ENCODE peak calls at places on chromosome 12, in four cellular contexts. L is fibroblast of mammary gland, V is neural crest cell, E is uterus. C is an unnamed sample.

GRCh38 chr12:116455540-116456306 is 103.5 kb upstream of the MAP1LC3B2 start:
- DNase-seq in L (peak), E (peak), V (peak), C (peak)

GRCh38 chr12:49832836-49833421 is 4.7 kb upstream of the NCKAP5L start:
- DNase-seq in E (no peak), L (peak), V (no peak), C (no peak)

GRCh38 chr12:30706476-30706875 is 10.8 kb upstream of the IPO8 start:
- DNase-seq in E (no peak), L (no peak), V (no peak), C (no peak)

GRCh38 chr12:30416631-30417030 is 279.0 kb downstream of the IPO8 start:
- DNase-seq in L (no peak), V (no peak), E (no peak), C (no peak)

GRCh38 chr12:1630081-1630826 is 1.2 kb downstream of the WNT5B start:
- DNase-seq in V (peak), L (peak), E (no peak), C (peak)

GRCh38 chr12:130916251-130916911 is 37.3 kb upstream of the ADGRD1 start:
- DNase-seq in E (peak), L (peak), V (peak), C (peak)

GRCh38 chr12:121614872-121615467 is 11.4 kb upstream of the ORAI1 start:
- DNase-seq in E (no peak), L (no peak), V (no peak), C (no peak)

GRCh38 chr12:70695361-70696023 is 58.3 kb upstream of the PTPRB start:
- DNase-seq in L (no peak), V (no peak), E (no peak), C (no peak)

GRCh38 chr12:526089-526488 is 66.3 kb downstream of the B4GALNT3 start:
- DNase-seq in V (no peak), L (no peak), E (no peak), C (no peak)

GRCh38 chr12:6956332-6956727 is 5.2 kb downstream of the PTPN6 start:
- DNase-seq in E (no peak), V (no peak), L (no peak), C (no peak)

GRCh38 chr12:124530637-124531263 is 36.7 kb downstream of the NCOR2 start:
- DNase-seq in V (no peak), E (no peak), L (no peak), C (no peak)

GRCh38 chr12:129773170-129773493 is 130.7 kb downstream of the TMEM132D start:
- DNase-seq in E (no peak), V (no peak), L (no peak), C (no peak)

GRCh38 chr12:32217354-32218310 is 111.0 kb downstream of the BICD1 start:
- DNase-seq in L (peak), V (no peak), E (no peak), C (no peak)

GRCh38 chr12:108367436-108367835 is 28.3 kb upstream of the CMKLR1 start:
- DNase-seq in V (no peak), E (no peak), L (peak), C (no peak)

GRCh38 chr12:124517260-124518050 is 50.0 kb downstream of the NCOR2 start:
- DNase-seq in L (no peak), V (no peak), E (peak), C (no peak)

GRCh38 chr12:69254046-69254445 is 14.7 kb downstream of the CPSF6 start:
- DNase-seq in V (no peak), L (peak), E (no peak), C (no peak)

GRCh38 chr12:18696971-18697602 is 40.7 kb downstream of the PLCZ1 start:
- DNase-seq in V (no peak), L (peak), E (no peak), C (no peak)

GRCh38 chr12:70757830-70758493 is 120.7 kb upstream of the PTPRB start:
- DNase-seq in E (no peak), V (no peak), L (no peak), C (no peak)

GRCh38 chr12:83996671-83997070 is 915.9 kb downstream of the SLC6A15 start:
- DNase-seq in V (no peak), L (peak), E (no peak), C (no peak)

GRCh38 chr12:108649126-108649525 is 15.4 kb upstream of the SELPLG start:
- DNase-seq in V (no peak), L (peak), E (no peak), C (no peak)

GRCh38 chr12:49842519-49843352 is at the start of gene BCDIN3D:
- DNase-seq in E (peak), L (peak), V (peak), C (peak)

GRCh38 chr12:130557876-130558770 is 158.0 kb downstream of the RIMBP2 start:
- DNase-seq in V (no peak), L (no peak), E (no peak), C (no peak)

GRCh38 chr12:121580959-121581680 is at the start of gene KDM2B:
- DNase-seq in E (peak), V (peak), L (peak), C (no peak)

GRCh38 chr12:50066402-50066801 is 9.0 kb downstream of the ASIC1 start:
- DNase-seq in E (no peak), V (no peak), L (peak), C (no peak)

GRCh38 chr12:117499759-117500485 is 138.5 kb upstream of the NOS1 start:
- DNase-seq in L (no peak), V (no peak), E (no peak), C (no peak)
- TF ChIP-seq CTCF in L (no peak), V (no peak), E (no peak), C (no peak)

GRCh38 chr12:105417732-105418131 is 87.2 kb downstream of the C12orf75 start:
- DNase-seq in E (no peak), L (no peak), V (no peak), C (no peak)
- TF ChIP-seq CTCF in E (no peak), L (no peak), V (peak), C (no peak)

DNA sequence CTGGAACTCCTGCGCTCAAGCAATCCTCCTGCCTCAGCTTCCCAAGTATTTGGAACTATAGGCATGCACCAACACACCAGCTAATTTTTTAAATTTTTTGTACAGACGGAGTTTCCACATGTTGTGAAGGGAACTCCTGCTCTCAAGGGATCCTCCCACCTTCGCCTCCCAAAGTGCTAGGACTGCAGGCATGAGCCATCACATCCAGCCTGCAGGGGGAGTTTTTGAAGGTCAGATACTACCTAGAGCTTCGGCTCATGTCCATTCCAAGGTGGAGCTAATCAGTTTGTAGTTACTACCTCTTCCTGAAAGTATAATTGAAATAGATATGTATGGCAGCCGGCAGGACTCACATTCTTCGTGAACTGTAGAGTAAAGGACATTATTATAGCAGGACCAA is 3.7 kb upstream of the TAS2R19 start:
- DNase-seq in E (no peak), L (no peak), V (no peak), C (no peak)
- TF ChIP-seq CTCF in E (no peak), L (peak), V (no peak), C (no peak)

GRCh38 chr12:2877047-2877958 is at the start of the genes FOXM1 and RHNO1:
- DNase-seq in V (peak), L (peak), E (peak), C (peak)
- TF ChIP-seq CTCF in V (no peak), L (no peak), E (peak), C (no peak)

GRCh38 chr12:132639996-132640520 is 21.5 kb downstream of the P2RX2 start:
- DNase-seq in E (no peak), L (no peak), V (no peak), C (no peak)

GRCh38 chr12:132640936-132641335 is 22.4 kb downstream of the P2RX2 start:
- DNase-seq in L (no peak), V (no peak), E (no peak), C (no peak)

GRCh38 chr12:132638541-132639408 is 20.2 kb downstream of the P2RX2 start:
- DNase-seq in L (peak), V (no peak), E (peak), C (no peak)

GRCh38 chr12:132642846-132643835 is 24.6 kb downstream of the P2RX2 start:
- DNase-seq in E (no peak), L (no peak), V (no peak), C (no peak)

GRCh38 chr12:132641811-132642650 is 23.5 kb downstream of the P2RX2 start:
- DNase-seq in V (no peak), L (no peak), E (no peak), C (no peak)
- TF ChIP-seq CTCF in V (no peak), L (no peak), E (no peak), C (no peak)

GRCh38 chr12:94327819-94328218 is 131.8 kb downstream of the CEP83 start:
- DNase-seq in V (no peak), L (peak), E (no peak), C (no peak)
- TF ChIP-seq CTCF in V (no peak), L (no peak), E (no peak), C (no peak)

DNA sequence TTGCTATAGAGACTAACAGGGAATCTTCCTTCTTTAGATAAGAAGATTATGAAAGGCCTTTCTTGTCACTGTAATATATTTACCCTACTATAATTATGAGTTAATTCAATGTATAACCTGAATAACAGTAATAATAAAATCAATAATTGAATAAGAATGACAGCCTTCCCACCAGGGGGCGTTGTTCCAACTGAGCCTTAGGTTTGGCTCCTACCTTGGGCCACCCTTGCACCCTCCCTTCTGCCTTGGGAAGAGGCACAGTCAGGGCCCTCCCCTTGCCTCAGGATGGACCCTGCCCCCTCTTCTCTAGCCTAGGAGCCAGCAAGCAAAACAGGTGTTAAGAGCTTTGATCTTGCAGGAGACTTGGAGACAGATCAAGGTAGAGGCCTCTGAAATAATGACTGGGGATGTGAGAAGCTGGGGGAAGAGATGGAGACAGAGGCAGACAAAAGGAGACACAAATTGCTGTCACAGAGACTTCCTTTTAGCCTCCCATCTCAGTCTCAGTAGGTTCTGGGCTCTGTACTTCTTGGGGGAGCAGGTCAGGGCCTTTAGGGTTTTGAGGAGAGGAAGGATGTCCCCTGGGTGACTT is 40.1 kb upstream of the CISTR start:
- DNase-seq in E (no peak), L (peak), V (peak), C (no peak)
- TF ChIP-seq CTCF in E (no peak), L (peak), V (peak), C (peak)

GRCh38 chr12:7970475-7971252 is 34.7 kb upstream of the SLC2A3 start:
- DNase-seq in V (peak), L (peak), E (peak), C (peak)
- TF ChIP-seq CTCF in V (peak), L (no peak), E (peak), C (no peak)

DNA sequence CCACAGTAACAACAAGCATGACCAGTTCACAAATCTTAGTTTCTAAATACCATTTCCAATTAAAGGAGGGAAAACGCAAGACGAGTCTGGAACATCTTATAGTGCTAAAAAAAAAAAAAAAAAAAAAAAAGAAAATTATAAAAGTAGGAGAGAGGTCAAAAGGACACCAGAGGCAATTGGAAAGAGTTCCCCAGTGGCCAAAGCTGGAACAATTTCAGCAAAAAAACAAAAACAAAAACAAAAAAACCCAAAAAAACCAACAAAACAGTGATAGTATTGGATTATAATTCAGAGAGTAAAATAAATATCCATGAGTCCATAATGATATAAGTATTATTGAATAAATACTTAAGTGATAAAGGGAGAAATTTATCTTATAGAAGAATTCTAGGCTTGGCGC is 10.3 kb upstream of the NAP1L1 start:
- DNase-seq in E (no peak), L (no peak), V (no peak), C (no peak)
- TF ChIP-seq CTCF in E (no peak), L (no peak), V (no peak), C (no peak)

GRCh38 chr12:56628671-56629458 is 1.3 kb downstream of the BAZ2A start:
- DNase-seq in E (peak), L (peak), V (peak), C (peak)
- TF ChIP-seq CTCF in E (no peak), L (no peak), V (no peak), C (no peak)